ENCODE peak calls at places on chromosomes 16 and 17, in five cellular contexts. X is HepG2, O is HL-60, B is spleen, G is H1. K is an unnamed sample.

GRCh38 chr17:6366144-6366755 is 68.7 kb downstream of the AIPL1 start:
- DNase-seq in X (no peak), O (no peak), B (no peak), G (no peak), K (no peak)

GRCh38 chr16:69397821-69398521 is 12.2 kb upstream of the TERF2 start:
- DNase-seq in X (peak; percentile 87), O (no peak), B (no peak), G (no peak), K (peak; percentile 61)

GRCh38 chr17:35192708-35193107 is 1.5 kb downstream of the SLC35G3 start:
- DNase-seq in X (no peak), O (no peak), B (no peak), G (no peak), K (no peak)

GRCh38 chr17:79338589-79338988 is 264.0 kb downstream of the ENGASE start:
- DNase-seq in X (no peak), O (no peak), B (no peak), G (no peak), K (no peak)

GRCh38 chr17:2023692-2024571 is 1.2 kb downstream of the RTN4RL1 start:
- DNase-seq in X (no peak), O (peak; percentile 72), B (no peak), G (peak; percentile 51), K (peak; percentile 76)

GRCh38 chr17:43367588-43368242 is 31.1 kb upstream of the ARL4D start:
- DNase-seq in X (peak; percentile 91), O (peak; percentile 68), B (no peak), G (no peak), K (peak; percentile 67)

GRCh38 chr17:38925263-38925995 is at the start of gene LASP1NB:
- DNase-seq in X (no peak), O (no peak), B (peak; percentile 77), G (no peak), K (peak; percentile 93)

GRCh38 chr17:31674717-31675349 is 184.2 kb downstream of the COPRS start:
- DNase-seq in X (no peak), O (no peak), B (no peak), G (no peak), K (no peak)

GRCh38 chr16:27775254-27775653 is 225.3 kb downstream of the KATNIP start:
- DNase-seq in X (no peak), O (no peak), B (peak; percentile 58), G (no peak), K (no peak)

GRCh38 chr17:42049834-42050359 is 504 bp downstream of the C17orf113 start:
- DNase-seq in X (no peak), O (no peak), B (no peak), G (no peak), K (no peak)

GRCh38 chr17:81813371-81813684 is 9.4 kb downstream of the GCGR start:
- DNase-seq in X (no peak), O (no peak), B (no peak), G (no peak), K (no peak)

GRCh38 chr17:79226037-79226436 is 151.4 kb downstream of the ENGASE start:
- DNase-seq in X (no peak), O (no peak), B (no peak), G (no peak), K (no peak)

DNA sequence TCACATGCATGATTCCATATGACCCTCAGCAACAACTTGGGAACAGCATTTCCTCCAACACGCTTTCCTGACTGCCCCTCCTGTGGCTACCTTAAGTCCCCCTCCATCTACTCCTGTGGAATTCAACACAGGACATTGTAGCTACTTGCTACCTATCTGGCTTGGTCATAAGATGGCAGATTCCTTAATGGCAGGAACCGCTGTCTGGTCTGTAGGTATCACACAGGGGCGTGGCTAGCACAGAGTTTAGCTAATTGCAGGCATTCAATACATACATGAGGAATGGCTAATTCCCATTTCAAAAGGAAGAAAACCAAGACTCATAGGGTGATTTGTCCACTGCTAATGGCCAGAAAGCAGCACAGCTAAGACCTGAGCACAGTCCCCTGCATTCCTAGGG is 8.6 kb downstream of the LRRC59 start:
- DNase-seq in X (no peak), O (no peak), B (no peak), G (no peak), K (no peak)
- TF ChIP-seq POLR2AphosphoS5 in X (peak; percentile 18), O (no peak), B (no peak), G (no peak), K (no peak)

DNA sequence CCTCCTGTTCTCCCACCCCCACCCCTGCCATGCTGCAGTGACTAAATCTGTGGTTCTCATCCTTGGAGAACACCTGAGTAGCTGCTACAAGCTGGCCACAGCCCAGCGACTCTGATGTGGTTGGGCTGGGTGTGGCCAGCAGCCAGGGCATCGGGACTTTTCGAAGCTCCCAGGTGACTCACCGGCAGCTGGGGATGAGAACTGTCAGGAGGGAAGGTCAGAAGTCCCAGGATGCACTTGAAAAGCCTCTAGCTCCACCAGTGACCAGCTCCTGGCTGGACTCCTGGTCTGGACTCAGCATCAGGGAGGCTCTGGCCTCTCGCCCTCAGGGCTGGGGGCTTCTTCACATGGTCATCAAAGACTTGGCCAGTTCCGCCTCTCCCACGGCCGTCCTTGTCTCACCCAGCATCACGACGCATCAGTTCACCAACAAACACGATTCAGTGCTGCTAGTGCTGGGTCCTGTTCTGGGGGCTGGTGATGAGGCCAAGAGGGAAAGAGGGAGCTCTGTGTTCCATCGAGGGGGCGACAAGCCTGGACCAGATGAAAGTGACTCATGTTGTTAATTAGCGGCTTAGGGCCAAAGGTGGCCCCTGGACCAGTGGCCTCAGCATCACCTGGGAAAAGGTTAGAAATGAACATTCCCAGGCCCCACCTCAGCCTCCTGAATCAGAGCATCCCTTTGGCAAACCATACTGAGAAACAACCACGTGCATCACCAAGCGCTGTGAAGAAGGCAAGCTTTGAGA is 3.9 kb upstream of the C17orf99 start:
- DNase-seq in X (peak; percentile 65), O (no peak), B (no peak), G (no peak), K (no peak)
- TF ChIP-seq POLR2AphosphoS5 in X (no peak), O (peak; percentile 57), B (no peak), G (no peak), K (no peak)

DNA sequence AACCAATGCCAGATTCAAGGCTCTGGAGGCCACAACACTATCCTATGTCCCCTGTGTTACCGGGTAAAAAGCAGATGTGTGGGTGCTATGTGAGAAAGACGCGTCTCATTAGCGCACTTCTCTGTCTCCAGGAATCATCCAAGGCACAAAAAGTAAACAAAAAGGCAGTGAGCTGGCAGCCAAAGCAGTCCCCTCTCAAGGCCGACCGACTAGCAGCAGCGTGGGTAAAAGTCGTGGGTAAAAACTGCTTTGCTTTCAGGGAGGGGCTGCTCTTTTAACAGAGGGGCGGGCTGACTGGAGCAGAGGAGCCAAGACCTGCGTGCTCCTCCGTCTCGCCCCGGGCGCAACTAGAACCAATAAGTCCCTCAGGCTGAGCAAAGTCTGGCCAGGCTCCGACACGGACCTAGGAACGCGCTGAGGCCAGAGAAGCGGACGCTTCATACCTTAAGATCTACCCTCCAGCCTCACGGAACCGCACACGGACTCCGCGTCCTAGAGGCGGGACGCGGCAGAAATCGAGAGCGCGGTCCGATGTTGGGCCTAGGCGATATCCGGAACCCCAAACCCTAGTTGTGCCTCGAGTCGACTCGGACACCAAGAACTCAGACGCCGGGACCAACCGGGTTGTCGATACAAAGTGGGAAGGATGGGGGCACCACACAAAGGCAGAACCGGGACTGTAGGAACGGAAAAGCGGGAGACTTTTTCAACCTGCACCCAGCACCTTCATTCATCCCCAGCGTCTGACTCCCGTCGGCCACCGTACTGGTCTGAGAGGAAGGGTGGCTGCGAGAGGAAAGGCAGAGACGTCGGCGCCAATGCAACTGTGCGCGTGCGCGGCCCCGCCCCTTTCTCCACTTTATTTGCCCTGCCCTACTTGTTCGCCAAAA is at the start of gene INTS2:
- DNase-seq in X (peak; percentile 92), O (peak; percentile 89), B (peak; percentile 98), G (peak; percentile 83), K (peak; percentile 96)
- TF ChIP-seq POLR2AphosphoS5 in X (peak; percentile 98), O (peak; percentile 92), B (peak; percentile 92), G (peak; percentile 96), K (peak; percentile 99)

DNA sequence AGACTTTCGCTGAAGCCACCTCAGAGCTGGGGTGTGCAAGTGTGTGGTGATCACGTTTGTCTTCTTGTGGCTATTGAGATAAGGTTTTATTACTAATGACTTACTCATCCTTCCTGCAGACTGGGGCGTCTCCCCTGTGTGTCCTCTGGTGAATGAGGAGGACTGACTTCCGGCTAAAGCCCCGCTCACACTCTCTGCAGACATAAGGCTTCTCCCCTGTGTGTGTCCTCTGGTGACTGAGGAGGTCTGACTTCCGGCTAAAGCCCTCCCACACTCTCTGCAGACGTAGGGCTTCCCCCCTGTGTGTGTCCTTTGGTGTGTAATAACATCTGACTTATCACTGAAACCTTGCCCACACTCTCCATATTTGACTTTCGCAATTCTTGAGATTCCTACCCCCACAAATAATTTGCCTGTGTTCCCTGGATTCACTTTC is 19.4 kb downstream of the PRDM7 start:
- DNase-seq in X (peak; percentile 71), O (no peak), B (no peak), G (no peak), K (no peak)
- TF ChIP-seq POLR2AphosphoS5 in X (no peak), O (no peak), B (no peak), G (no peak), K (no peak)

DNA sequence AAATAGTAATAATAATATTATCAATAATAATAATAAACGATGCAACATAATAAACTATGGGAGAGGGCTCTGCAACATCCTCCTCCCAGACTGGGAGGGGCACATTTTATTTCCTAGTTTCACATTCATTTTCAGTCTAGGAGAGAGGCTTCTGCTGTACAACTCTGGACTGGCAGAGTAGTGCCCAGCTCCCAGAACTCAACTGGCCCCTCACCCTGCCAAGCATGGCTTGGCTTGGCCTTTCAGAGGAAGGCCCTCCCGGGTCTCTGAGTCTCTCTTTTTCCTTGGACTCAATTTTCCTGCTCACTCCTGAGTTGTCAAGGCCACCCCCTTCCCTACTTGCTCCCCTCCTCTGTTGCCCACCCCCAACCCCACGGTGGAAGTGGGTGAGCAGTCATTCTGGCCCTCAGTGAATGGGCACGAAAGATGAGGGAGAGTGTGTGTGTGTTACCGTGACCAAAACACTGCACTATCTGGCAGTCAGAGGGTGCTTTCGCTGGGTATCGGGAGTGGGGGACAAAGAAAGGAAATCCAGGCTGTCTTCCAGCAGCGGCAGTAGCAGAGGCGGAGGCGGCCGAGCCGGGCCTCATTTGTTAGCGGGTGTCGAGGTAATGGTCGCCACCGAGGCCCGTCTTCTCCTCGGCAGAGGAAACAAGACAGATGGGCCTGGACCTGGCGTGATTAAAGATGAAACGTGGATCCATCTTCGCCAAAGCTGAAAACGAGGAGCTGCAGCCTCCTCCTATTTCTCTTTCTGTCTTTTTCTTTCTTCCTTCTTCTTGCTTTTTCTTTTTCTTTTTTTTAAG is 2.3 kb downstream of the HOXB4 start:
- DNase-seq in X (no peak), O (no peak), B (no peak), G (no peak), K (no peak)
- TF ChIP-seq POLR2AphosphoS5 in X (no peak), O (no peak), B (peak; percentile 9), G (no peak), K (no peak)

DNA sequence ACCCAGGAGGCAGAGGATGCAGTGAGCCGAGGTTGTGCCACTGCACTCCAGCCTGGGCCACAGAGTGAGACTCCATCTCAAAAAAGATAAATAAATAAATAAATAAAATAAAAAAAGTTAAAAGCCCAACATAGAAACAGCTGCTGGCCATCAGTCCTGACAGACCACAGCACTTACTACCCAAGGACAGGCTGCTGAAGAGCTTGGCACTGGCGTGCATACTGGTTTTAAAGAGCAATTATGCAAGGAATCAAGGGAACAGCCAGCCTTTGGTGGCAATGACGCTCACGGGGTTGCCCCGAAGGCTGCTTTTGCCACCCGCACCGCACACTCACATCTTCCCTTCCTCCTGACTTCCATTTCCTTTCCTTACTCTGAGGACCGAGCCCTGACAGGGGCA is 4.2 kb downstream of the PLD6 start:
- DNase-seq in X (no peak), O (no peak), B (no peak), G (no peak), K (no peak)
- TF ChIP-seq POLR2AphosphoS5 in X (no peak), O (no peak), B (no peak), G (no peak), K (no peak)

GRCh38 chr17:37546242-37546641 is 56.6 kb downstream of the DUSP14 start:
- DNase-seq in X (no peak), O (no peak), B (no peak), G (no peak), K (peak; percentile 55)
- TF ChIP-seq POLR2AphosphoS5 in X (no peak), O (no peak), B (no peak), G (no peak), K (no peak)

K was measured in SK-N-SH.